ENCODE peak calls at places on chromosome 2, in nine cellular contexts. One of them, this sample, is unnamed.
A peak's percentile ranks its signal among the peaks of the same experiment; 100 is the strongest.

GRCh38 chr2:33126552-33126951 is 179.8 kb downstream of the LTBP1 start:
- DNase-seq in brain microvascular endothelial cell: no peak
- DNase-seq in upper lobe of left lung: no peak
- DNase-seq in cardiac muscle cell: no peak
- DNase-seq in neural crest cell: no peak
- DNase-seq in nephron progenitor cell: no peak
- DNase-seq in RWPE1: no peak
- DNase-seq in neural progenitor cell: no peak
- DNase-seq in fibroblast of lung: no peak
- DNase-seq in this sample: no peak

GRCh38 chr2:170568511-170568910 is 146.6 kb upstream of the SP5 start:
- DNase-seq in brain microvascular endothelial cell: no peak
- DNase-seq in upper lobe of left lung: no peak
- DNase-seq in cardiac muscle cell: no peak
- DNase-seq in neural crest cell: no peak
- DNase-seq in nephron progenitor cell: no peak
- DNase-seq in RWPE1: no peak
- DNase-seq in neural progenitor cell: no peak
- DNase-seq in fibroblast of lung: no peak
- DNase-seq in this sample: no peak

GRCh38 chr2:96899084-96899735 is 29.3 kb upstream of the SEMA4C start:
- DNase-seq in brain microvascular endothelial cell: no peak
- DNase-seq in upper lobe of left lung: no peak
- DNase-seq in cardiac muscle cell: no peak
- DNase-seq in neural crest cell: no peak
- DNase-seq in nephron progenitor cell: no peak
- DNase-seq in RWPE1: no peak
- DNase-seq in neural progenitor cell: no peak
- DNase-seq in fibroblast of lung: no peak
- DNase-seq in this sample: peak; percentile 82

GRCh38 chr2:72788756-72789155 is 37.1 kb downstream of the EXOC6B start:
- DNase-seq in brain microvascular endothelial cell: peak; percentile 43
- DNase-seq in upper lobe of left lung: no peak
- DNase-seq in cardiac muscle cell: peak; percentile 41
- DNase-seq in neural crest cell: no peak
- DNase-seq in nephron progenitor cell: no peak
- DNase-seq in RWPE1: peak; percentile 43
- DNase-seq in neural progenitor cell: no peak
- DNase-seq in fibroblast of lung: peak; percentile 67
- DNase-seq in this sample: peak; percentile 26

GRCh38 chr2:231621051-231621879 is 28.6 kb downstream of the TEX44 start:
- DNase-seq in brain microvascular endothelial cell: no peak
- DNase-seq in upper lobe of left lung: no peak
- DNase-seq in cardiac muscle cell: peak; percentile 51
- DNase-seq in neural crest cell: no peak
- DNase-seq in nephron progenitor cell: no peak
- DNase-seq in RWPE1: no peak
- DNase-seq in neural progenitor cell: peak; percentile 47
- DNase-seq in fibroblast of lung: no peak
- DNase-seq in this sample: no peak

GRCh38 chr2:74632209-74632938 is 15.8 kb downstream of the M1AP start:
- DNase-seq in brain microvascular endothelial cell: peak; percentile 26
- DNase-seq in upper lobe of left lung: no peak
- DNase-seq in cardiac muscle cell: peak; percentile 52
- DNase-seq in neural crest cell: no peak
- DNase-seq in nephron progenitor cell: no peak
- DNase-seq in RWPE1: no peak
- DNase-seq in neural progenitor cell: peak; percentile 25
- DNase-seq in fibroblast of lung: peak; percentile 6
- DNase-seq in this sample: peak; percentile 20

GRCh38 chr2:226151157-226151556 is 648.5 kb downstream of the IRS1 start:
- DNase-seq in brain microvascular endothelial cell: no peak
- DNase-seq in upper lobe of left lung: no peak
- DNase-seq in cardiac muscle cell: no peak
- DNase-seq in neural crest cell: no peak
- DNase-seq in nephron progenitor cell: no peak
- DNase-seq in RWPE1: no peak
- DNase-seq in neural progenitor cell: no peak
- DNase-seq in fibroblast of lung: peak; percentile 34
- DNase-seq in this sample: no peak

GRCh38 chr2:217806480-217806760 is 196.4 kb downstream of the TNS1 start:
- DNase-seq in brain microvascular endothelial cell: no peak
- DNase-seq in upper lobe of left lung: no peak
- DNase-seq in cardiac muscle cell: no peak
- DNase-seq in neural crest cell: no peak
- DNase-seq in nephron progenitor cell: no peak
- DNase-seq in RWPE1: no peak
- DNase-seq in neural progenitor cell: no peak
- DNase-seq in fibroblast of lung: no peak
- DNase-seq in this sample: no peak

GRCh38 chr2:86398911-86399474 is 42.2 kb upstream of the KDM3A start:
- DNase-seq in brain microvascular endothelial cell: no peak
- DNase-seq in upper lobe of left lung: no peak
- DNase-seq in cardiac muscle cell: no peak
- DNase-seq in neural crest cell: no peak
- DNase-seq in nephron progenitor cell: no peak
- DNase-seq in RWPE1: no peak
- DNase-seq in neural progenitor cell: no peak
- DNase-seq in fibroblast of lung: no peak
- DNase-seq in this sample: no peak

GRCh38 chr2:220396287-220396686 is 768.9 kb downstream of the SLC4A3 start:
- DNase-seq in brain microvascular endothelial cell: peak; percentile 57
- DNase-seq in upper lobe of left lung: no peak
- DNase-seq in cardiac muscle cell: peak; percentile 86
- DNase-seq in neural crest cell: no peak
- DNase-seq in nephron progenitor cell: no peak
- DNase-seq in RWPE1: no peak
- DNase-seq in neural progenitor cell: no peak
- DNase-seq in fibroblast of lung: peak; percentile 80
- DNase-seq in this sample: peak; percentile 27

GRCh38 chr2:164066095-164066494 is 330.3 kb upstream of the FIGN start:
- DNase-seq in brain microvascular endothelial cell: no peak
- DNase-seq in upper lobe of left lung: no peak
- DNase-seq in cardiac muscle cell: no peak
- DNase-seq in neural crest cell: no peak
- DNase-seq in nephron progenitor cell: no peak
- DNase-seq in RWPE1: no peak
- DNase-seq in neural progenitor cell: no peak
- DNase-seq in fibroblast of lung: no peak
- DNase-seq in this sample: peak; percentile 14

GRCh38 chr2:135573620-135574019 is 42.3 kb downstream of the R3HDM1 start:
- DNase-seq in brain microvascular endothelial cell: no peak
- DNase-seq in upper lobe of left lung: no peak
- DNase-seq in cardiac muscle cell: no peak
- DNase-seq in neural crest cell: no peak
- DNase-seq in nephron progenitor cell: no peak
- DNase-seq in RWPE1: no peak
- DNase-seq in neural progenitor cell: no peak
- DNase-seq in fibroblast of lung: no peak
- DNase-seq in this sample: no peak

GRCh38 chr2:143685439-143686078 is 556.3 kb downstream of the ARHGAP15 start:
- DNase-seq in brain microvascular endothelial cell: no peak
- DNase-seq in upper lobe of left lung: no peak
- DNase-seq in cardiac muscle cell: no peak
- DNase-seq in neural crest cell: no peak
- DNase-seq in nephron progenitor cell: no peak
- DNase-seq in RWPE1: no peak
- DNase-seq in neural progenitor cell: no peak
- DNase-seq in fibroblast of lung: no peak
- DNase-seq in this sample: no peak

GRCh38 chr2:31382452-31383120 is 32.0 kb downstream of the XDH start:
- DNase-seq in brain microvascular endothelial cell: peak; percentile 11
- DNase-seq in upper lobe of left lung: no peak
- DNase-seq in cardiac muscle cell: peak; percentile 26
- DNase-seq in neural crest cell: no peak
- DNase-seq in nephron progenitor cell: no peak
- DNase-seq in RWPE1: no peak
- DNase-seq in neural progenitor cell: no peak
- DNase-seq in fibroblast of lung: peak; percentile 40
- DNase-seq in this sample: no peak

GRCh38 chr2:126662623-126663022 is 6.7 kb downstream of the GYPC start:
- DNase-seq in brain microvascular endothelial cell: no peak
- DNase-seq in upper lobe of left lung: no peak
- DNase-seq in cardiac muscle cell: no peak
- DNase-seq in neural crest cell: no peak
- DNase-seq in nephron progenitor cell: no peak
- DNase-seq in RWPE1: no peak
- DNase-seq in neural progenitor cell: no peak
- DNase-seq in fibroblast of lung: no peak
- DNase-seq in this sample: no peak

GRCh38 chr2:40096360-40096759 is 317.3 kb upstream of the THUMPD2 start:
- DNase-seq in brain microvascular endothelial cell: peak; percentile 24
- DNase-seq in upper lobe of left lung: no peak
- DNase-seq in cardiac muscle cell: peak; percentile 70
- DNase-seq in neural crest cell: no peak
- DNase-seq in nephron progenitor cell: no peak
- DNase-seq in RWPE1: peak; percentile 19
- DNase-seq in neural progenitor cell: no peak
- DNase-seq in fibroblast of lung: peak; percentile 65
- DNase-seq in this sample: peak; percentile 28

DNA sequence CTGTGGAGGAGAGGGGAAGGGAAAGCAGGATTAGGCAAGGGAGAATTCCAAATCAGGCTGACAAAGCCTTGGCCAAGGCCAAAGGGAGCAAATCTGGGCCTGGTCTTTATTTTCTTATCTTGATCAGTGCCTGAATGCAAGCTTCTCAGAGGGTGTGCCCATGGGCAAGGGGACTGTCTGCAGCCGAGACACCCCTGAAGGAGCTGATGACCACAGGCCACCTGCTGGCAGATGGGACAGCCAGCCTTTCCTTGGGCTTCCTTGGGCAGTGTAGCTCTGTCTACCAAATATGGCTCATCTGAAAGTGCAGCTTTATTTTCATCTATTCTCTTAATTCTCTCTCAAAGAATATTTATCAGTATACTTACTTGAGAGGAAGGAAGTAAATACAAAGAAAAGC is 117.0 kb downstream of the PKP4 start:
- DNase-seq in brain microvascular endothelial cell: no peak
- DNase-seq in upper lobe of left lung: no peak
- DNase-seq in cardiac muscle cell: no peak
- DNase-seq in neural crest cell: no peak
- DNase-seq in nephron progenitor cell: no peak
- DNase-seq in RWPE1: no peak
- DNase-seq in neural progenitor cell: no peak
- DNase-seq in fibroblast of lung: no peak
- DNase-seq in this sample: peak; percentile 2
- TF ChIP-seq CTCF in brain microvascular endothelial cell: peak; percentile 15
- TF ChIP-seq CTCF in upper lobe of left lung: no peak
- TF ChIP-seq CTCF in cardiac muscle cell: no peak
- TF ChIP-seq CTCF in neural crest cell: no peak
- TF ChIP-seq CTCF in nephron progenitor cell: no peak
- TF ChIP-seq CTCF in RWPE1: no peak
- TF ChIP-seq CTCF in neural progenitor cell: no peak
- TF ChIP-seq CTCF in fibroblast of lung: no peak
- TF ChIP-seq CTCF in this sample: no peak

GRCh38 chr2:99159594-99159993 is 4.8 kb downstream of the LIPT1 start:
- DNase-seq in brain microvascular endothelial cell: no peak
- DNase-seq in upper lobe of left lung: no peak
- DNase-seq in cardiac muscle cell: no peak
- DNase-seq in neural crest cell: no peak
- DNase-seq in nephron progenitor cell: no peak
- DNase-seq in RWPE1: no peak
- DNase-seq in neural progenitor cell: no peak
- DNase-seq in fibroblast of lung: no peak
- DNase-seq in this sample: no peak

GRCh38 chr2:99156901-99157300 is 2.1 kb downstream of the LIPT1 start:
- DNase-seq in brain microvascular endothelial cell: no peak
- DNase-seq in upper lobe of left lung: no peak
- DNase-seq in cardiac muscle cell: no peak
- DNase-seq in neural crest cell: no peak
- DNase-seq in nephron progenitor cell: no peak
- DNase-seq in RWPE1: no peak
- DNase-seq in neural progenitor cell: no peak
- DNase-seq in fibroblast of lung: no peak
- DNase-seq in this sample: no peak

GRCh38 chr2:99153921-99154604 is 679 bp downstream of the TSGA10 start:
- DNase-seq in brain microvascular endothelial cell: no peak
- DNase-seq in upper lobe of left lung: no peak
- DNase-seq in cardiac muscle cell: peak; percentile 7
- DNase-seq in neural crest cell: no peak
- DNase-seq in nephron progenitor cell: no peak
- DNase-seq in RWPE1: no peak
- DNase-seq in neural progenitor cell: peak; percentile 3
- DNase-seq in fibroblast of lung: no peak
- DNase-seq in this sample: peak; percentile 30

GRCh38 chr2:99154643-99155536 is at the start of the genes LIPT1 and TSGA10:
- DNase-seq in brain microvascular endothelial cell: peak; percentile 80
- DNase-seq in upper lobe of left lung: peak; percentile 98
- DNase-seq in cardiac muscle cell: peak; percentile 92
- DNase-seq in neural crest cell: peak; percentile 75
- DNase-seq in nephron progenitor cell: peak; percentile 87
- DNase-seq in RWPE1: peak; percentile 94
- DNase-seq in neural progenitor cell: peak; percentile 90
- DNase-seq in fibroblast of lung: peak; percentile 91
- DNase-seq in this sample: peak; percentile 89

GRCh38 chr2:99158599-99158998 is 3.8 kb downstream of the LIPT1 start:
- DNase-seq in brain microvascular endothelial cell: no peak
- DNase-seq in upper lobe of left lung: no peak
- DNase-seq in cardiac muscle cell: no peak
- DNase-seq in neural crest cell: no peak
- DNase-seq in nephron progenitor cell: no peak
- DNase-seq in RWPE1: no peak
- DNase-seq in neural progenitor cell: no peak
- DNase-seq in fibroblast of lung: no peak
- DNase-seq in this sample: no peak
- TF ChIP-seq CTCF in brain microvascular endothelial cell: no peak
- TF ChIP-seq CTCF in upper lobe of left lung: no peak
- TF ChIP-seq CTCF in cardiac muscle cell: no peak
- TF ChIP-seq CTCF in neural crest cell: no peak
- TF ChIP-seq CTCF in nephron progenitor cell: no peak
- TF ChIP-seq CTCF in RWPE1: no peak
- TF ChIP-seq CTCF in neural progenitor cell: no peak
- TF ChIP-seq CTCF in fibroblast of lung: no peak
- TF ChIP-seq CTCF in this sample: no peak

DNA sequence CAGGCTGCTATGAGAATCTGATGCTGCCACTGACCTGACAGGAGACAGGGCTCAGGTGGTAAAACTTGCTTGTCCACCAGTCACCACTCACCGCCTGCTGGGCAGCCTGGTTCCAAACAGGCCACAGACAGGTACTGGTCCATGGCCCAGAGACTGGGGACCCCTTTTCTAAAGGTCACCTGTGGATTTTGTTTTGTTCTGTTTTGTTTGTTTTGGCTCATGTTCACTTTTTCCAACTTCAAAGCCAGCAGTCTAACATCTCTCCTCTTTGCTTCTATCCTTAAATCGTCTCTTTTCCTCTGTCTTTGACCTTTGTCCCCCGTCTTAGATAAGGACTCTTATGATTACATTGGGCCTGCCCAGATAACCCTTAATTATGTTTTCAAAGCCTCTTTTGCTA is 3.3 kb upstream of the CERKL start:
- DNase-seq in brain microvascular endothelial cell: no peak
- DNase-seq in upper lobe of left lung: no peak
- DNase-seq in cardiac muscle cell: no peak
- DNase-seq in neural crest cell: no peak
- DNase-seq in nephron progenitor cell: no peak
- DNase-seq in RWPE1: no peak
- DNase-seq in neural progenitor cell: no peak
- DNase-seq in fibroblast of lung: no peak
- DNase-seq in this sample: no peak
- TF ChIP-seq CTCF in brain microvascular endothelial cell: no peak
- TF ChIP-seq CTCF in upper lobe of left lung: no peak
- TF ChIP-seq CTCF in cardiac muscle cell: no peak
- TF ChIP-seq CTCF in neural crest cell: no peak
- TF ChIP-seq CTCF in nephron progenitor cell: no peak
- TF ChIP-seq CTCF in RWPE1: no peak
- TF ChIP-seq CTCF in neural progenitor cell: no peak
- TF ChIP-seq CTCF in fibroblast of lung: no peak
- TF ChIP-seq CTCF in this sample: no peak

GRCh38 chr2:37809525-37809924 is 115.6 kb upstream of the RMDN2 start:
- DNase-seq in brain microvascular endothelial cell: peak; percentile 67
- DNase-seq in upper lobe of left lung: no peak
- DNase-seq in cardiac muscle cell: peak; percentile 72
- DNase-seq in neural crest cell: no peak
- DNase-seq in nephron progenitor cell: no peak
- DNase-seq in RWPE1: no peak
- DNase-seq in neural progenitor cell: peak; percentile 9
- DNase-seq in fibroblast of lung: peak; percentile 77
- DNase-seq in this sample: peak; percentile 65
- TF ChIP-seq CTCF in brain microvascular endothelial cell: peak; percentile 74
- TF ChIP-seq CTCF in upper lobe of left lung: peak; percentile 29
- TF ChIP-seq CTCF in cardiac muscle cell: peak; percentile 70
- TF ChIP-seq CTCF in neural crest cell: peak; percentile 56
- TF ChIP-seq CTCF in nephron progenitor cell: peak; percentile 19
- TF ChIP-seq CTCF in RWPE1: no peak
- TF ChIP-seq CTCF in neural progenitor cell: peak; percentile 52
- TF ChIP-seq CTCF in fibroblast of lung: peak; percentile 68
- TF ChIP-seq CTCF in this sample: peak; percentile 49